ENCODE peak calls at places on chromosomes 4 and X, in seven cellular contexts. One of them, this sample, is unnamed.

GRCh38 chrX:150693782-150694574 is 782 bp downstream of the MTMR1 start:
- DNase-seq in ovary: peak; percentile 45
- DNase-seq in MCF 10A: peak; percentile 66
- DNase-seq in BE2C: peak; percentile 53
- DNase-seq in OCI-LY7: peak; percentile 93
- DNase-seq in mammary epithelial cell: peak; percentile 95
- DNase-seq in brain microvascular endothelial cell: peak; percentile 63
- DNase-seq in this sample: peak; percentile 85

GRCh38 chr4:53763813-53764597 is 172.7 kb upstream of the LNX1 start:
- DNase-seq in ovary: no peak
- DNase-seq in MCF 10A: peak; percentile 9
- DNase-seq in BE2C: peak; percentile 35
- DNase-seq in OCI-LY7: no peak
- DNase-seq in mammary epithelial cell: peak; percentile 19
- DNase-seq in brain microvascular endothelial cell: peak; percentile 82
- DNase-seq in this sample: no peak

GRCh38 chrX:28639502-28639901 is 52.3 kb downstream of the IL1RAPL1 start:
- DNase-seq in ovary: no peak
- DNase-seq in MCF 10A: no peak
- DNase-seq in BE2C: no peak
- DNase-seq in OCI-LY7: no peak
- DNase-seq in mammary epithelial cell: peak; percentile 14
- DNase-seq in brain microvascular endothelial cell: peak; percentile 28
- DNase-seq in this sample: no peak

GRCh38 chr4:4421356-4421755 is 34.5 kb downstream of the NSG1 start:
- DNase-seq in ovary: no peak
- DNase-seq in MCF 10A: no peak
- DNase-seq in BE2C: no peak
- DNase-seq in OCI-LY7: no peak
- DNase-seq in mammary epithelial cell: no peak
- DNase-seq in brain microvascular endothelial cell: no peak
- DNase-seq in this sample: no peak

GRCh38 chr4:15755781-15756180 is 22.3 kb upstream of the CD38 start:
- DNase-seq in ovary: no peak
- DNase-seq in MCF 10A: no peak
- DNase-seq in BE2C: no peak
- DNase-seq in OCI-LY7: no peak
- DNase-seq in mammary epithelial cell: no peak
- DNase-seq in brain microvascular endothelial cell: no peak
- DNase-seq in this sample: no peak

GRCh38 chrX:66728818-66729271 is 90.0 kb upstream of the EDA2R start:
- DNase-seq in ovary: peak; percentile 23
- DNase-seq in MCF 10A: peak; percentile 69
- DNase-seq in BE2C: no peak
- DNase-seq in OCI-LY7: peak; percentile 37
- DNase-seq in mammary epithelial cell: peak; percentile 55
- DNase-seq in brain microvascular endothelial cell: peak; percentile 63
- DNase-seq in this sample: peak; percentile 59

GRCh38 chr4:6269400-6269650 is 325 bp upstream of the WFS1 start:
- DNase-seq in ovary: no peak
- DNase-seq in MCF 10A: no peak
- DNase-seq in BE2C: no peak
- DNase-seq in OCI-LY7: no peak
- DNase-seq in mammary epithelial cell: no peak
- DNase-seq in brain microvascular endothelial cell: no peak
- DNase-seq in this sample: no peak

GRCh38 chr4:75633846-75634245 is 3.5 kb upstream of the CDKL2 start:
- DNase-seq in ovary: no peak
- DNase-seq in MCF 10A: peak; percentile 1
- DNase-seq in BE2C: no peak
- DNase-seq in OCI-LY7: no peak
- DNase-seq in mammary epithelial cell: peak; percentile 81
- DNase-seq in brain microvascular endothelial cell: peak; percentile 9
- DNase-seq in this sample: no peak

GRCh38 chr4:127995776-127996175 is 30.6 kb downstream of the ABHD18 start:
- DNase-seq in ovary: no peak
- DNase-seq in MCF 10A: peak; percentile 71
- DNase-seq in BE2C: no peak
- DNase-seq in OCI-LY7: no peak
- DNase-seq in mammary epithelial cell: peak; percentile 71
- DNase-seq in brain microvascular endothelial cell: peak; percentile 6
- DNase-seq in this sample: no peak

GRCh38 chr4:128451270-128451905 is 163.8 kb upstream of the PGRMC2 start:
- DNase-seq in ovary: no peak
- DNase-seq in MCF 10A: no peak
- DNase-seq in BE2C: no peak
- DNase-seq in OCI-LY7: no peak
- DNase-seq in mammary epithelial cell: no peak
- DNase-seq in brain microvascular endothelial cell: no peak
- DNase-seq in this sample: no peak

GRCh38 chrX:88425739-88426138 is 321.3 kb upstream of the CPXCR1 start:
- DNase-seq in ovary: no peak
- DNase-seq in MCF 10A: peak; percentile 31
- DNase-seq in BE2C: no peak
- DNase-seq in OCI-LY7: no peak
- DNase-seq in mammary epithelial cell: no peak
- DNase-seq in brain microvascular endothelial cell: no peak
- DNase-seq in this sample: no peak

GRCh38 chrX:129529685-129530281 is 6.5 kb upstream of the SMARCA1 start:
- DNase-seq in ovary: no peak
- DNase-seq in MCF 10A: peak; percentile 74
- DNase-seq in BE2C: peak; percentile 18
- DNase-seq in OCI-LY7: no peak
- DNase-seq in mammary epithelial cell: peak; percentile 55
- DNase-seq in brain microvascular endothelial cell: no peak
- DNase-seq in this sample: no peak

GRCh38 chr4:153485860-153486259 is 19.7 kb downstream of the TMEM131L start:
- DNase-seq in ovary: no peak
- DNase-seq in MCF 10A: no peak
- DNase-seq in BE2C: no peak
- DNase-seq in OCI-LY7: no peak
- DNase-seq in mammary epithelial cell: no peak
- DNase-seq in brain microvascular endothelial cell: no peak
- DNase-seq in this sample: no peak

GRCh38 chr4:66071911-66072310 is 401.6 kb upstream of the EPHA5 start:
- DNase-seq in ovary: no peak
- DNase-seq in MCF 10A: no peak
- DNase-seq in BE2C: no peak
- DNase-seq in OCI-LY7: no peak
- DNase-seq in mammary epithelial cell: no peak
- DNase-seq in brain microvascular endothelial cell: no peak
- DNase-seq in this sample: no peak

GRCh38 chrX:134836497-134836968 is 154.3 kb upstream of the SMIM10 start:
- DNase-seq in ovary: no peak
- DNase-seq in MCF 10A: peak; percentile 13
- DNase-seq in BE2C: no peak
- DNase-seq in OCI-LY7: no peak
- DNase-seq in mammary epithelial cell: no peak
- DNase-seq in brain microvascular endothelial cell: no peak
- DNase-seq in this sample: no peak

GRCh38 chr4:156764145-156764544 is 207.5 kb downstream of the PDGFC start:
- DNase-seq in ovary: no peak
- DNase-seq in MCF 10A: peak; percentile 40
- DNase-seq in BE2C: no peak
- DNase-seq in OCI-LY7: no peak
- DNase-seq in mammary epithelial cell: peak; percentile 23
- DNase-seq in brain microvascular endothelial cell: no peak
- DNase-seq in this sample: no peak

GRCh38 chrX:152647978-152648377 is 10.3 kb downstream of the GABRQ start:
- DNase-seq in ovary: no peak
- DNase-seq in MCF 10A: no peak
- DNase-seq in BE2C: no peak
- DNase-seq in OCI-LY7: no peak
- DNase-seq in mammary epithelial cell: no peak
- DNase-seq in brain microvascular endothelial cell: no peak
- DNase-seq in this sample: no peak

GRCh38 chr4:83431200-83431599 is 24.4 kb downstream of the HELQ start:
- DNase-seq in ovary: no peak
- DNase-seq in MCF 10A: no peak
- DNase-seq in BE2C: no peak
- DNase-seq in OCI-LY7: no peak
- DNase-seq in mammary epithelial cell: no peak
- DNase-seq in brain microvascular endothelial cell: no peak
- DNase-seq in this sample: no peak

GRCh38 chrX:16786791-16787735 is 797 bp downstream of the TXLNG start:
- DNase-seq in ovary: peak; percentile 68
- DNase-seq in MCF 10A: peak; percentile 57
- DNase-seq in BE2C: peak; percentile 11
- DNase-seq in OCI-LY7: peak; percentile 40
- DNase-seq in mammary epithelial cell: peak; percentile 19
- DNase-seq in brain microvascular endothelial cell: no peak
- DNase-seq in this sample: peak; percentile 51

GRCh38 chr4:31021008-31021407 is 300.8 kb downstream of the PCDH7 start:
- DNase-seq in ovary: no peak
- DNase-seq in MCF 10A: no peak
- DNase-seq in BE2C: no peak
- DNase-seq in OCI-LY7: no peak
- DNase-seq in mammary epithelial cell: no peak
- DNase-seq in brain microvascular endothelial cell: no peak
- DNase-seq in this sample: no peak

GRCh38 chrX:19381326-19381725 is 37.6 kb downstream of the PDHA1 start:
- DNase-seq in ovary: no peak
- DNase-seq in MCF 10A: no peak
- DNase-seq in BE2C: no peak
- DNase-seq in OCI-LY7: no peak
- DNase-seq in mammary epithelial cell: no peak
- DNase-seq in brain microvascular endothelial cell: no peak
- DNase-seq in this sample: no peak

GRCh38 chr4:86106475-86106874 is 253.4 kb downstream of the MAPK10 start:
- DNase-seq in ovary: no peak
- DNase-seq in MCF 10A: no peak
- DNase-seq in BE2C: no peak
- DNase-seq in OCI-LY7: no peak
- DNase-seq in mammary epithelial cell: no peak
- DNase-seq in brain microvascular endothelial cell: no peak
- DNase-seq in this sample: no peak

DNA sequence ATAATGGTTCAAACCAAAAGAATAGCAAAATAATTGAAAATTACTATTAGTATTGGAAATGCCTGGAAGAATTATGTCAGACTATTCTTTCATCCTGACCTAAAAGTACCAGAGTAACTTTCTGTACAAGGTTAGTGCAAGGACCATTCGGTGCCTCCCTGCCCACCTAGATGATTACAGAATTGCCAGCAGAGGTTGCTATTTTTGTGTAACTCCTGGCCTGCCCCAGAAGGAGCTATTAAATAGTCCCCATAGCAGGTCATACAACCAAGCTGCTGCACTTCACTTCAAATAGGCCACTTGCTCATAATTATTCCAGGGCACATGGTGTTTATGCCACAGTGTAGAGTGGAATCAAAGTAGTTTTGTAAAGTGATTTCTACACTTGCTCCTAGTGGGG is 831.1 kb upstream of the PABPC4L start:
- DNase-seq in ovary: no peak
- DNase-seq in MCF 10A: no peak
- DNase-seq in BE2C: no peak
- DNase-seq in OCI-LY7: no peak
- DNase-seq in mammary epithelial cell: no peak
- DNase-seq in brain microvascular endothelial cell: no peak
- DNase-seq in this sample: no peak
- TF ChIP-seq CTCF in ovary: no peak
- TF ChIP-seq CTCF in MCF 10A: no peak
- TF ChIP-seq CTCF in BE2C: no peak
- TF ChIP-seq CTCF in OCI-LY7: no peak
- TF ChIP-seq CTCF in mammary epithelial cell: no peak
- TF ChIP-seq CTCF in brain microvascular endothelial cell: no peak
- TF ChIP-seq CTCF in this sample: no peak

GRCh38 chr4:111631157-111631999 is 513.9 kb upstream of the FAM241A start:
- DNase-seq in ovary: no peak
- DNase-seq in MCF 10A: peak; percentile 34
- DNase-seq in BE2C: no peak
- DNase-seq in OCI-LY7: peak; percentile 6
- DNase-seq in mammary epithelial cell: no peak
- DNase-seq in brain microvascular endothelial cell: no peak
- DNase-seq in this sample: no peak
- TF ChIP-seq CTCF in ovary: no peak
- TF ChIP-seq CTCF in MCF 10A: peak; percentile 29
- TF ChIP-seq CTCF in BE2C: peak; percentile 64
- TF ChIP-seq CTCF in OCI-LY7: peak; percentile 75
- TF ChIP-seq CTCF in mammary epithelial cell: peak; percentile 58
- TF ChIP-seq CTCF in brain microvascular endothelial cell: peak; percentile 53
- TF ChIP-seq CTCF in this sample: no peak

DNA sequence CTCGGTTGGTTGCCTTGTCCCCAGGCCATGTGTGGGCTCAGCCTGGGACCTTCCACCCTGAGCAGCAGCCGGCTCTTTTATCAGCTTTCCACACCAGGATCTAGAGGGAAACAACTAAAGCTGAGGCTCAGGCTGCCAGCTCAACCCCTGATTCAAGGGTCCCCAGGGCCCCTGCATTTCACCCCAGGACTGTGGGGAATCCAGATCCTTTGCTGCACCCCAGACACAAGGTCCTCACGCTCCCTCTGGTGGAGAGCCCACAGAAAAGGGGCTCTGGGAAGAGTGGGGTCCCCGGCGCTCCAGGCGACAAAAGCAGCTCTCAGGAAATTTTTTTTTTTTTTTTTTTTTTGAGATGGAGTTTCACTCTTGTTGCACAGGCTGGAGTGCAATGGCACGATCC is 64.3 kb downstream of the ZFYVE28 start:
- DNase-seq in ovary: no peak
- DNase-seq in MCF 10A: peak; percentile 10
- DNase-seq in BE2C: peak; percentile 21
- DNase-seq in OCI-LY7: peak; percentile 36
- DNase-seq in mammary epithelial cell: no peak
- DNase-seq in brain microvascular endothelial cell: no peak
- DNase-seq in this sample: peak; percentile 41
- TF ChIP-seq CTCF in ovary: no peak
- TF ChIP-seq CTCF in MCF 10A: peak; percentile 30
- TF ChIP-seq CTCF in BE2C: peak; percentile 43
- TF ChIP-seq CTCF in OCI-LY7: peak; percentile 69
- TF ChIP-seq CTCF in mammary epithelial cell: peak; percentile 27
- TF ChIP-seq CTCF in brain microvascular endothelial cell: peak; percentile 73
- TF ChIP-seq CTCF in this sample: peak; percentile 61

DNA sequence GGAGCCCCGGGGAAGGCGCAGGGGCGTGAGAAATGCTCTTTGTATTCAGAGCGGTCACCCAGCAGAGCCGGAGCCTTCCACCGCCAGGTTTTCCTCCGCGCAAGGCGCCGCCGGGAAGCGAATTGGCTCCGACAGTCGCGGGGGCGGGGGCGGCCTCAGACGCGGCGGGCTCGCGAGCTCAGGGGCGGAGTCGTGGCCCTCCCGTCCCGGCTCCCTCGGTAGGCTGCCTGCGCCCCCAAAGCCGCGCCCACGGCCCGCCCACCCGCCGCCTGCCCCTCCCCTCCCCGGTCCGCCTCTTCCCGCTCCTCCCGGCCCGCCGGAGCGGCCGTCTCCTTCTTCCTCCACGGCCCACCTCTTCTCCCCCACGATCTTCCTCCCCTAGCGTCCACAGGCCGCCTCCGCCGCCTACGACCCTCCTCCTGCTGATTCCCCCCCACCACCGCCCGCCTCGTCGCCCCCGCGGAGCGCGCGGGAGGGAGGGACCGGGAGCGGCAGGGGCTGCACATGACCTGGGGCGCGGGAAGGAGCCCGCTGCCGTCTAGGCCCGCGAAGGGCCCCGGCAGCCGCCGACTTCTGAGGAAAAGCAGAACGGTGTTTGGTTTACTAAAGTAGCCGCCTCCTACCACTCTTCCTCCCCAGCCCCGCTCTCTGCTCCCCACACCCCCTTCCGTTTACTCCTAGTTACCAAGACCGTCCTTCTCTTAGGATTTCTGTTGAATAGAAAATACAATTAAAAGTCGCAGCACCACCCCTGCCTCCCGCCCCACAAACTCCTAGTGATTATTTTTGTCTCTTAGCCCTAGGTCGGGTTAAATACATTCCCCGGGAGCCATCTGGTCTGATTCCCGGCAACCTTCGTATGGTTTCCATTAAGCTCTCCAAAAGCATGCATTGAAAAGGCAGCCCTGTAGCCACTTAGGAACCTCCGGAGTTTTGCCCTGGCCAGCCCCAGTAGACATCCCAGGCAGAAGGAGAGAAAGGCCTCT is 53.2 kb downstream of the C4orf51 start:
- DNase-seq in ovary: peak; percentile 96
- DNase-seq in MCF 10A: peak; percentile 91
- DNase-seq in BE2C: peak; percentile 96
- DNase-seq in OCI-LY7: peak; percentile 81
- DNase-seq in mammary epithelial cell: peak; percentile 95
- DNase-seq in brain microvascular endothelial cell: peak; percentile 92
- DNase-seq in this sample: peak; percentile 89
- TF ChIP-seq CTCF in ovary: peak; percentile 22
- TF ChIP-seq CTCF in MCF 10A: no peak
- TF ChIP-seq CTCF in BE2C: no peak
- TF ChIP-seq CTCF in OCI-LY7: no peak
- TF ChIP-seq CTCF in mammary epithelial cell: no peak
- TF ChIP-seq CTCF in brain microvascular endothelial cell: no peak
- TF ChIP-seq CTCF in this sample: no peak